ENCODE peak calls at places on chromosomes 5 and 9, in ten cellular contexts. T is adrenal gland; Z is PC-3; R is GM23248; X is upper lobe of left lung; L is naive thymus-derived CD4-positive, alpha-beta T cell; D is OCI-LY7; J is PC-9; N is left ventricle myocardium inferior; S is heart right ventricle. F is an unnamed sample.
A peak's percentile ranks its signal among the peaks of the same experiment; 100 is the strongest.

GRCh38 chr9:112332272-112332671 is 1.1 kb downstream of the PTBP3 start:
- DNase-seq in T (no peak), Z (peak; percentile 10), R (peak; percentile 36), X (no peak), L (no peak), D (peak; percentile 14), J (no peak), N (no peak), S (no peak), F (no peak)

GRCh38 chr9:12776775-12777055 is 1.9 kb downstream of the LURAP1L start:
- DNase-seq in T (no peak), Z (no peak), R (peak; percentile 73), X (no peak), L (no peak), D (no peak), J (no peak), N (no peak), S (no peak), F (no peak)

GRCh38 chr9:99906403-99907207 is at the start of gene STX17:
- DNase-seq in T (peak; percentile 75), Z (peak; percentile 60), R (peak; percentile 86), X (peak; percentile 97), L (peak; percentile 90), D (peak; percentile 84), J (peak; percentile 57), N (peak; percentile 80), S (peak; percentile 77), F (peak; percentile 48)

GRCh38 chr9:88808019-88808656 is 183.1 kb upstream of the S1PR3 start:
- DNase-seq in T (no peak), Z (no peak), R (peak; percentile 33), X (no peak), L (no peak), D (no peak), J (no peak), N (no peak), S (no peak), F (no peak)

GRCh38 chr5:73998496-73998895 is 372.5 kb downstream of the ARHGEF28 start:
- DNase-seq in T (no peak), Z (no peak), R (peak; percentile 76), X (no peak), L (no peak), D (no peak), J (no peak), N (no peak), S (no peak), F (no peak)

GRCh38 chr5:112738180-112738560 is 485 bp downstream of the APC start:
- DNase-seq in T (no peak), Z (no peak), R (peak; percentile 57), X (no peak), L (no peak), D (peak; percentile 42), J (no peak), N (no peak), S (no peak), F (peak; percentile 31)

GRCh38 chr5:132471944-132472343 is 18.6 kb downstream of the IRF1 start:
- DNase-seq in T (no peak), Z (no peak), R (no peak), X (no peak), L (peak; percentile 4), D (no peak), J (no peak), N (no peak), S (no peak), F (no peak)

GRCh38 chr5:170184007-170184687 is 48.6 kb upstream of the C5orf58 start:
- DNase-seq in T (peak; percentile 85), Z (peak; percentile 74), R (peak; percentile 69), X (peak; percentile 26), L (no peak), D (peak; percentile 57), J (no peak), N (peak; percentile 51), S (peak; percentile 42), F (peak; percentile 42)

GRCh38 chr5:62143268-62144229 is 162.5 kb upstream of the KIF2A start:
- DNase-seq in T (no peak), Z (peak; percentile 54), R (peak; percentile 60), X (no peak), L (no peak), D (peak; percentile 6), J (no peak), N (no peak), S (no peak), F (no peak)

GRCh38 chr5:116872486-116872885 is 297.9 kb upstream of the SEMA6A start:
- DNase-seq in T (no peak), Z (no peak), R (no peak), X (no peak), L (no peak), D (no peak), J (no peak), N (no peak), S (no peak), F (no peak)

GRCh38 chr5:956941-957729 is 51.5 kb upstream of the NKD2 start:
- DNase-seq in T (no peak), Z (peak; percentile 77), R (peak; percentile 84), X (peak; percentile 83), L (no peak), D (no peak), J (peak; percentile 63), N (no peak), S (peak; percentile 5), F (peak; percentile 61)

GRCh38 chr9:81841326-81841725 is 86.9 kb upstream of the SPATA31D4 start:
- DNase-seq in T (no peak), Z (no peak), R (no peak), X (no peak), L (no peak), D (no peak), J (no peak), N (no peak), S (no peak), F (no peak)

GRCh38 chr5:36230151-36230788 is 11.5 kb downstream of the NADK2 start:
- DNase-seq in T (no peak), Z (no peak), R (no peak), X (no peak), L (no peak), D (no peak), J (peak; percentile 33), N (no peak), S (no peak), F (no peak)

DNA sequence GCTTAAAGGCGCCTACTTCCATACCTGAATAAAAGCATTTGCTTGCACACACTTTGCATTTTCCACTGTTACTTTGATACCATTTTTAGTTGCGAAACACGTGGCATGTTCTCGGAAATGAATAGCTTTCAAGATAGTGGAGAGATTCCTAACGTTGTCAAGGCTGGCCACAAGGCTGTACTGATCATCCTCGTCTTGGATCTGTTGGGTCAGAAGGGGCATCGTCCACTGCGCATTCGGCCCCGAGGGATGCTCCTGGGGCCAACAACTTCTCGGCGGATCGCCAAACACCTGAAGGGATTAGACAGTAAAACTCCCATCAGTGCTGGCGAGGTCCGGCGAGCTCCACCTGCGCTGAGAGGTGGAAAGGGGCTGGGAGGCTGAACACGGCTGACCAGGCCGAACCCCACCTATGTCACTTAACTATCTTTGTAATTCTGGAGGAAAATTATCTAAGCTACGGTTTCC is 599 bp downstream of the RAD1 start:
- DNase-seq in T (peak; percentile 65), Z (peak; percentile 24), R (peak; percentile 54), X (no peak), L (no peak), D (peak; percentile 44), J (peak; percentile 50), N (peak; percentile 30), S (peak; percentile 22), F (peak; percentile 40)
- H3K36me3 ChIP-seq in T (no peaks in the 10 kb centered on the region), Z (peaks cover 28% of the 10 kb centered on the region), R (peaks cover 25% of the 10 kb centered on the region), X (peaks cover 11% of the 10 kb centered on the region), L (peaks cover 24% of the 10 kb centered on the region), D (peaks cover 74% of the 10 kb centered on the region), J (peaks cover 31% of the 10 kb centered on the region), N (peaks cover 30% of the 10 kb centered on the region), S (peaks cover 46% of the 10 kb centered on the region), F (peaks cover 36% of the 10 kb centered on the region)

GRCh38 chr5:139696167-139696893 is 48.2 kb downstream of the CXXC5 start:
- DNase-seq in T (no peak), Z (no peak), R (peak; percentile 48), X (no peak), L (no peak), D (no peak), J (no peak), N (no peak), S (no peak), F (no peak)

GRCh38 chr5:139695183-139695573 is 47.0 kb downstream of the CXXC5 start:
- DNase-seq in T (no peak), Z (no peak), R (no peak), X (no peak), L (no peak), D (no peak), J (no peak), N (no peak), S (no peak), F (no peak)

GRCh38 chr5:139693676-139694364 is 45.7 kb downstream of the CXXC5 start:
- DNase-seq in T (no peak), Z (no peak), R (peak; percentile 51), X (no peak), L (no peak), D (no peak), J (no peak), N (no peak), S (no peak), F (no peak)

GRCh38 chr5:139692605-139693340 is 44.6 kb downstream of the CXXC5 start:
- DNase-seq in T (no peak), Z (no peak), R (no peak), X (peak; percentile 54), L (no peak), D (no peak), J (no peak), N (no peak), S (no peak), F (no peak)

GRCh38 chr5:139694556-139695182 is 46.5 kb downstream of the CXXC5 start:
- DNase-seq in T (no peak), Z (no peak), R (peak; percentile 64), X (no peak), L (no peak), D (no peak), J (no peak), N (no peak), S (no peak), F (no peak)
- H3K4me1 ChIP-seq in T (peaks cover 11% of the 10 kb centered on the region), Z (peaks cover 13% of the 10 kb centered on the region), R (peaks cover 52% of the 10 kb centered on the region), X (peaks cover 32% of the 10 kb centered on the region), L (peaks cover 3% of the 10 kb centered on the region), D (peaks cover 24% of the 10 kb centered on the region), J (peaks cover 4% of the 10 kb centered on the region), N (peaks cover 65% of the 10 kb centered on the region), S (peaks cover 79% of the 10 kb centered on the region), F (peaks cover 16% of the 10 kb centered on the region)

GRCh38 chr5:96175090-96175489 is 213.4 kb upstream of the ELL2 start:
- DNase-seq in T (no peak), Z (peak; percentile 43), R (peak; percentile 41), X (no peak), L (no peak), D (peak; percentile 4), J (no peak), N (no peak), S (no peak), F (no peak)
- H3K9me3 ChIP-seq in T (no peaks in the 10 kb centered on the region), Z (no peaks in the 10 kb centered on the region), R (no peaks in the 10 kb centered on the region), X (no peaks in the 10 kb centered on the region), L (no peaks in the 10 kb centered on the region), D (no peaks in the 10 kb centered on the region), J (peaks cover 10% of the 10 kb centered on the region), N (no peaks in the 10 kb centered on the region), S (no peaks in the 10 kb centered on the region), F (no peaks in the 10 kb centered on the region)

DNA sequence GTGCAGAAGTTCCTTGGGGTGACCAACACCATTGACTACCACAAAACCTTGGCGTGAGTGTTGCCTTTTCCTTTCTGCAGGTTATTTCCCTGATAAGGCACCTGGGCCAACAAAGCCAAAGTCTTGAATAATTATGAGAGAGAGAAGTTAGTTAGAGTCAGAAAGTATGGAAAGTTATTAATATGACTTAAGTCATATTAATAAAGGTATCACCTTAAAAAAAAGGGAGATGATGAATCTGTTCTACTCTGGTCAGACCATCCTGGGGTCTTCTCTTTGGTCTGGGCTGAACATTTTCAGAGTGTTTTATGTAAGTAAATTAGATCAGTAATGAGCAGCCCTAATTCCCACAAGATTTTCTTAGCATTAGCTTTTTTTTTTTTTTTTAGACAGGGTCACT is 41.8 kb downstream of the NDST1 start:
- DNase-seq in T (no peak), Z (no peak), R (no peak), X (no peak), L (no peak), D (no peak), J (no peak), N (no peak), S (no peak), F (no peak)
- H3K36me3 ChIP-seq in T (no peaks in the 10 kb centered on the region), Z (peaks cover 17% of the 10 kb centered on the region), R (peaks cover 59% of the 10 kb centered on the region), X (peaks cover 84% of the 10 kb centered on the region), L (no peaks in the 10 kb centered on the region), D (peaks cover 8% of the 10 kb centered on the region), J (no peaks in the 10 kb centered on the region), N (peaks cover 97% of the 10 kb centered on the region), S (peaks cover 98% of the 10 kb centered on the region), F (peaks cover 28% of the 10 kb centered on the region)